ENCODE peak calls at places on chromosomes 5 and 9, in eight cellular contexts. Y, O, W, M, J, V, T and A are unnamed samples. For H3K4me1, the result is how much of the 10 kb centered on the place peaks cover.

GRCh38 chr5:146448783-146449519 is 1.8 kb downstream of the TCERG1 start:
- DNase-seq in O (no peak), M (no peak), W (no peak), Y (no peak), T (no peak), J (peak), V (no peak), A (no peak)

GRCh38 chr9:13444272-13444608 is 164.7 kb upstream of the MPDZ start:
- DNase-seq in Y (no peak), V (no peak), O (no peak), W (no peak), J (no peak), M (no peak), T (no peak), A (no peak)

GRCh38 chr9:78167356-78167755 is 68.5 kb upstream of the CEP78 start:
- DNase-seq in V (no peak), Y (no peak), M (no peak), J (no peak), W (peak), O (no peak), T (no peak), A (no peak)

GRCh38 chr9:129624947-129625346 is 1.0 kb upstream of the NTMT1 start:
- DNase-seq in O (no peak), W (peak), T (no peak), J (peak), Y (no peak), V (no peak), M (peak), A (no peak)

GRCh38 chr5:105392710-105393149 is 1830.1 kb upstream of the NUDT12 start:
- DNase-seq in V (no peak), Y (no peak), T (no peak), W (no peak), O (no peak), J (no peak), M (no peak), A (no peak)

GRCh38 chr5:145975361-145976066 is 39.1 kb downstream of the SH3RF2 start:
- DNase-seq in M (peak), O (no peak), V (no peak), W (peak), J (no peak), Y (no peak), T (no peak), A (peak)

GRCh38 chr9:100322954-100323536 is 29.7 kb downstream of the TEX10 start:
- DNase-seq in O (no peak), T (no peak), J (peak), W (peak), V (peak), M (peak), Y (no peak), A (no peak)

GRCh38 chr5:176167800-176168199 is 70.4 kb upstream of the SIMC1 start:
- DNase-seq in V (no peak), O (no peak), Y (no peak), T (no peak), W (peak), M (no peak), J (no peak), A (no peak)

GRCh38 chr5:61167382-61167781 is 5.1 kb upstream of the SMIM15 start:
- DNase-seq in O (no peak), V (no peak), W (peak), T (no peak), Y (no peak), J (peak), M (peak), A (no peak)

GRCh38 chr9:20563917-20564316 is 58.4 kb downstream of the MLLT3 start:
- DNase-seq in J (peak), O (no peak), M (no peak), W (no peak), T (no peak), V (no peak), Y (no peak), A (no peak)

GRCh38 chr5:73160239-73160671 is 12.7 kb upstream of the TMEM174 start:
- DNase-seq in M (no peak), W (no peak), T (no peak), Y (no peak), O (no peak), V (no peak), J (peak), A (no peak)

GRCh38 chr5:173590436-173591299 is 25.8 kb downstream of the BOD1 start:
- DNase-seq in M (no peak), Y (no peak), W (no peak), T (no peak), O (no peak), J (no peak), V (peak), A (no peak)

GRCh38 chr5:1392261-1392660 is 47.4 kb upstream of the CLPTM1L start:
- DNase-seq in T (no peak), V (no peak), W (no peak), J (no peak), M (no peak), Y (no peak), O (no peak), A (no peak)

DNA sequence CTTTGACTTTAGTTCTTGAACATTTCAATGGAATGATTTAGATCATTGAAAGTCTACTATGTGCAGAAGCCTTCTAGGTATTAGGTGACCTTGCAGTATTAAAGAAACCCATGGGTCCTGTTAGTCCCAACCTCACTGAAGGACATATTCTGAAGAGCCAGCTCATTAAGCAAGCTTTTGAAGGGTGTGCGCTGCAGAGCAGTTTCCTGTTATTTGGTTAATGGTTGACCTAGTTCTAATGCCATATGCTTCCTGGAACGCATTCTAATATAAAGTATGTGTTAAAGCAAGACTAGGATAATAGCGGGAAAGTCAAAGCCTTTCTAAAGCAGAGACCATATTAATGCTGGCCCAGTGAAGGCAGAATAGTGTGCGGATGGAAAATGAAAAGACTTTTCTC is 20.1 kb downstream of the ZNF462 start:
- DNase-seq in T (no peak), Y (no peak), W (no peak), J (no peak), O (no peak), V (no peak), M (no peak), A (no peak)
- H3K4me1 ChIP-seq in T (under half), Y (under half), W (half or more), J (under half), O (under half), V (under half), M (under half), A (under half)

DNA sequence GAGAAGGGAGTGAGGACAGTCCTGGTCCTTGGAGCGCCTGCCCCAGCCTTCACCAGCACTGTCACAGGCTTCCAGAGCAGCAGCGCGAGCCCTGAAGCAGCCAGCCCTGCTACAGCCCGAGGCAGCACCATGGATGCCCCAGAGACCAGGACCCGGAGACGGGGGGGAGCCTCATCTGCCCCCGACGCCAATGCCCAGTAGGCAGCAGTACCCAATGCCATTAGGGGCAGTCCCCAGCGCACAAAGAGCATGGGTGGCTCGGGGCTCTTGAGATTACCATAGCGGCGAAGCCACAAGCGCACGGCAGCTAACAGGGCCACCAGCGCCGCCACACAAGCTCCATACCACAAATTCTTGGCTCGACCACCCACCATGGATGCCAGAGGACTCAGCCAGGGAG is 4.9 kb downstream of the PIGO start:
- DNase-seq in Y (no peak), M (no peak), T (no peak), O (no peak), J (no peak), W (no peak), V (no peak), A (no peak)
- H3K4me3 ChIP-seq in Y (no peak), M (no peak), T (no peak), O (no peak), J (no peak), W (no peak), V (no peak), A (no peak)

GRCh38 chr5:83394190-83394589 is 77.4 kb upstream of the VCAN start:
- DNase-seq in T (no peak), V (no peak), Y (no peak), M (no peak), W (no peak), J (no peak), O (no peak), A (no peak)
- H3K4me1 ChIP-seq in T (under half), V (under half), Y (under half), M (under half), W (under half), J (under half), O (under half), A (under half)

GRCh38 chr5:132493821-132494220 is 3.2 kb upstream of the IRF1 start:
- DNase-seq in Y (no peak), M (no peak), O (no peak), J (no peak), W (no peak), T (no peak), V (peak), A (no peak)

GRCh38 chr5:132493241-132493640 is 2.7 kb upstream of the IRF1 start:
- DNase-seq in Y (no peak), O (no peak), M (no peak), W (no peak), V (peak), T (no peak), J (no peak), A (peak)

GRCh38 chr5:132490484-132491367 is at the start of gene IRF1:
- DNase-seq in J (peak), O (peak), W (peak), T (peak), M (peak), Y (peak), V (peak), A (peak)

GRCh38 chr5:132491368-132492364 is 1.1 kb upstream of the IRF1 start:
- DNase-seq in J (no peak), O (no peak), Y (no peak), W (no peak), M (no peak), T (no peak), V (peak), A (no peak)

GRCh38 chr5:132492386-132492785 is 1.8 kb upstream of the IRF1 start:
- DNase-seq in J (no peak), T (no peak), O (no peak), V (no peak), Y (no peak), W (no peak), M (no peak), A (no peak)
- H3K4me3 ChIP-seq in J (no peak), T (no peak), O (no peak), V (no peak), Y (no peak), W (no peak), M (no peak), A (no peak)

GRCh38 chr9:16775330-16775729 is 95.1 kb downstream of the BNC2 start:
- DNase-seq in Y (no peak), T (no peak), J (no peak), V (no peak), O (no peak), M (no peak), W (no peak), A (no peak)
- H3K4me1 ChIP-seq in Y (under half), T (under half), J (under half), V (under half), O (under half), M (under half), W (under half), A (under half)

GRCh38 chr9:105063665-105064247 is 135.8 kb upstream of the ABCA1 start:
- DNase-seq in T (no peak), Y (no peak), W (peak), V (peak), J (no peak), O (no peak), M (peak), A (no peak)
- H3K4me3 ChIP-seq in T (no peak), Y (no peak), W (no peak), V (no peak), J (no peak), O (no peak), M (no peak), A (no peak)

DNA sequence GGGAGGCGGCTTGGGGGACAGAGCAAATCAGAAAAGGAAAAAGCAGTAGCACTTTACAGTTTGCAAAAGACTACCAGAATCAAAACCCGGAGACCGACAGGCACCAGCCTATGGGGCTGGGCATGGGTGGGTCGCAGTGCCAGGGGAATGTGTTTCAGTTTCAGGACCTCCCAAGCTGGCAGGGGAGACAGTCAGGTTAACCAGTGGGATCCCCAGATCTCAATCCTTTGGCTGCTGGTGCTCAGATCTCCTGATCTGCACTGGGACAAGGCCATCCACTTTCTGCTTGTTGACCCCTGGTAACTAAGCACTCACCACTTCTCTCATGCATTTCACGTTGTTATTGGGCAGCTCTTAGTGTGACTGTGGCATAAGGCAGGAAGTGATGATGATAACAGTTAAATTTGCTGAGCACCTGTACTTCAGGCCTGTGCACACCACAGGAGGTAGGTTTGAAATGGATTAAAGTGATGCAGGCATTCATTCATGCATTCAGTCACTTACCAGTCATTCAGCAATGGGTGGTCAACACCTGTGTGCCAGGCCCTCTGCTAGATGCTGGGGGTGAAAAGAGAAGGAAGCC is 42.2 kb upstream of the STXBP1 start:
- DNase-seq in T (no peak), O (no peak), M (no peak), Y (no peak), W (peak), V (no peak), J (peak), A (no peak)
- H3K4me1 ChIP-seq in T (under half), O (under half), M (under half), Y (under half), W (half or more), V (under half), J (under half), A (half or more)